ENCODE peak calls at places on chromosomes 11 and 22, in ten cellular contexts. O is GF-D8; K is 8988T; U is neural crest cell; Q is HFFc6; M is activated T-helper 1 cell treated with anti-CD3 and anti-CD28 coated beads, Interleukin-12 subunit alpha, Interleukin-12 subunit beta, Interleukin-2, Interleukin-4 antibody, amounts not matched to agents 30 ng/mL and 10 ng/mL and 1 ng/mL, durations not matched to agents 14 hours and 24 hours and 36 hours; N is nephron progenitor cell; G is OCI-LY7; S is NAMALWA; V is stimulated activated CD8-positive, alpha-beta memory T cell treated with anti-CD3 and anti-CD28 coated beads, Interleukin-12 subunit alpha, Interleukin-12 subunit beta, amount 100 ng/mL, for 4 hours. I is an unnamed sample.
A peak's percentile ranks its signal among the peaks of the same experiment; 100 is the strongest.

GRCh38 chr11:7436657-7437056 is 48.6 kb upstream of the OLFML1 start:
- DNase-seq in N (no peak), M (no peak), K (no peak), Q (no peak), V (no peak), S (peak; percentile 75), O (peak; percentile 0), U (no peak), G (peak; percentile 89), I (peak; percentile 14)

GRCh38 chr22:17269224-17269606 is 50.0 kb upstream of the ADA2 start:
- DNase-seq in Q (no peak), S (no peak), M (no peak), O (no peak), U (no peak), V (no peak), N (no peak), G (no peak), K (no peak), I (no peak)

GRCh38 chr11:67996622-67997459 is 7.1 kb downstream of the UNC93B1 start:
- DNase-seq in U (peak; percentile 58), K (peak; percentile 65), V (no peak), O (no peak), N (peak; percentile 80), G (peak; percentile 89), S (peak; percentile 92), M (peak; percentile 36), Q (no peak), I (no peak)

GRCh38 chr22:32909561-32910348 is 108.2 kb downstream of the TIMP3 start:
- DNase-seq in V (no peak), K (no peak), G (no peak), U (no peak), N (no peak), S (no peak), M (no peak), Q (no peak), O (no peak), I (no peak)

GRCh38 chr11:134712228-134713145 is 300.4 kb upstream of the B3GAT1 start:
- DNase-seq in Q (no peak), U (no peak), G (no peak), K (no peak), N (no peak), O (no peak), V (no peak), S (no peak), M (no peak), I (no peak)

GRCh38 chr22:30175743-30176288 is 70.7 kb downstream of the LIF start:
- DNase-seq in V (no peak), M (no peak), G (no peak), S (no peak), O (no peak), U (no peak), Q (no peak), K (no peak), N (no peak), I (no peak)

GRCh38 chr11:74634537-74634936 is 42.2 kb downstream of the POLD3 start:
- DNase-seq in G (no peak), Q (peak; percentile 13), K (no peak), S (peak; percentile 6), V (no peak), M (no peak), U (no peak), O (no peak), N (no peak), I (no peak)

GRCh38 chr22:37008365-37008764 is 10.9 kb downstream of the TST start:
- DNase-seq in V (no peak), M (no peak), N (no peak), S (no peak), K (no peak), O (no peak), Q (no peak), G (no peak), U (no peak), I (no peak)

GRCh38 chr11:27290261-27290660 is 72.8 kb downstream of the CCDC34 start:
- DNase-seq in O (no peak), V (no peak), G (no peak), S (no peak), M (no peak), Q (no peak), U (no peak), K (no peak), N (no peak), I (no peak)

GRCh38 chr11:112172362-112172994 is 2.8 kb upstream of the BCO2 start:
- DNase-seq in V (no peak), S (no peak), Q (peak; percentile 70), M (no peak), O (no peak), G (no peak), N (no peak), K (no peak), U (no peak), I (no peak)

I was measured in GDM1.